ENCODE peak calls at places on chromosomes 11 and 22, in seven cellular contexts. H, A, F, T, M, X and Y are unnamed samples. For H3K4me1, the result is how much of the 10 kb centered on the place peaks cover.

GRCh38 chr22:30609260-30610185 is 2.5 kb downstream of the TCN2 start:
- DNase-seq in A (peak), H (peak), X (peak), T (peak), M (no peak), F (no peak), Y (peak)

GRCh38 chr22:42271906-42272305 is 1.5 kb upstream of the TCF20 start:
- DNase-seq in H (no peak), T (no peak), M (no peak), X (no peak), A (no peak), F (no peak), Y (no peak)

GRCh38 chr22:43151251-43152000 is at the start of gene TSPO:
- DNase-seq in F (peak), T (peak), A (peak), H (peak), X (peak), M (peak), Y (peak)

GRCh38 chr22:39715778-39716495 is 145.4 kb downstream of the CACNA1I start:
- DNase-seq in H (peak), M (no peak), A (no peak), F (peak), T (no peak), X (no peak), Y (no peak)

GRCh38 chr22:35892192-35892591 is 136.4 kb downstream of the RBFOX2 start:
- DNase-seq in T (no peak), X (no peak), H (no peak), A (no peak), M (no peak), F (no peak), Y (no peak)

GRCh38 chr11:17256512-17256911 is 20.0 kb upstream of the NUCB2 start:
- DNase-seq in T (no peak), F (no peak), A (no peak), X (no peak), M (no peak), H (no peak), Y (peak)

GRCh38 chr11:86592047-86592564 is 80.3 kb downstream of the ME3 start:
- DNase-seq in A (no peak), F (no peak), M (no peak), T (no peak), H (no peak), X (no peak), Y (no peak)

GRCh38 chr11:29184939-29185890 is 831.6 kb downstream of the KCNA4 start:
- DNase-seq in F (no peak), H (no peak), M (no peak), A (no peak), X (no peak), T (no peak), Y (peak)

GRCh38 chr11:75475767-75476650 is 43.0 kb upstream of the KLHL35 start:
- DNase-seq in H (peak), X (peak), F (peak), T (peak), A (no peak), M (peak), Y (no peak)

GRCh38 chr22:43308451-43309235 is 34.5 kb downstream of the SCUBE1 start:
- DNase-seq in M (no peak), A (no peak), T (no peak), H (no peak), X (no peak), F (no peak), Y (no peak)

GRCh38 chr11:90809581-90809980 is 586.7 kb upstream of the CHORDC1 start:
- DNase-seq in X (no peak), H (no peak), F (no peak), T (no peak), M (no peak), A (no peak), Y (no peak)

GRCh38 chr11:44725016-44725651 is 1.6 kb upstream of the TSPAN18 start:
- DNase-seq in T (no peak), H (peak), A (no peak), M (no peak), F (no peak), X (no peak), Y (no peak)
- H3K4me1 ChIP-seq in T (under half), H (under half), A (under half), M (under half), F (under half), X (under half), Y (half or more)

DNA sequence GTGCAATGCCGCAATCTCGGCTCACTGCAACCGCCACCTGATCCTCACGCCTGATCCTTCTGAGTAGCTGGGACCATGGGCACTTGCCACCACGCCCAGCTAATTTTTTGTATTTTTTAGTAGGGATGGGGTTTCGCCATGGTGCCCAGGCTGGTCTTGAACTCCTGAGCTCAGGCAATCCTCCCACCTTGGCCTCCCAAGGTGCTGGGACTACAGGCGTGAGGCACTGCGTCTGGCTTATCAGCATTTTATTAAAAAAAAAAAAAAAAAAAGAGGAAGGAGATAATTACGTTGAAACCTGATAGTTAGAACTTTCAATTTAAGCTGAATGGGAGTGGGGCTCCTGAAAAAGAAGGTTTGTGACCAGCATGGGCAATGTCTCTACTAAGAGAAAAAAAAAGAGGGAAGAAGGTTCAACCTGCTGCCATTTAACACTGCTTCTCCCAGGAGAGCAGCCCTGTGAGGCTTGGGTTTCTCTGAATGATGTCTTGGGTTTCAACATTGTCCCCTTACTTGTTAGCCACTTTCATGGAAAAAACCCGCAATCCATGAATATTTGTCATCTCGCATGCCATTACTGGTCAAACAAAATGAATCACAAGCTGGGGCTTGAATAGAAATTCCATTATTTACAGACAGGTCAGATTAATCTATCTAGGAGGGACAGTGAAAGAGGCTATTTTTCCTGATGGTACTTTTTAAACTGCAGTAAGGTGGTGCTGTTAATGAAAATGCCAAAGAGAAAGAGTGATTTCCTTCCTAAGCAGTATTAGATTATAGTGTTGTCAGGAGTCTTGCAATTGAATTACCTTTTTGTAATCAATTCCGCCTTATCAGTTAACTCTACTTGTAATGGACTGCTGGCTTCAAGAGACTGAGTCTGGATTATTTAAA is 72.5 kb downstream of the PACS1 start:
- DNase-seq in F (no peak), T (no peak), X (no peak), H (no peak), M (no peak), A (peak), Y (peak)
- H3K4me1 ChIP-seq in F (under half), T (under half), X (under half), H (under half), M (under half), A (half or more), Y (under half)

DNA sequence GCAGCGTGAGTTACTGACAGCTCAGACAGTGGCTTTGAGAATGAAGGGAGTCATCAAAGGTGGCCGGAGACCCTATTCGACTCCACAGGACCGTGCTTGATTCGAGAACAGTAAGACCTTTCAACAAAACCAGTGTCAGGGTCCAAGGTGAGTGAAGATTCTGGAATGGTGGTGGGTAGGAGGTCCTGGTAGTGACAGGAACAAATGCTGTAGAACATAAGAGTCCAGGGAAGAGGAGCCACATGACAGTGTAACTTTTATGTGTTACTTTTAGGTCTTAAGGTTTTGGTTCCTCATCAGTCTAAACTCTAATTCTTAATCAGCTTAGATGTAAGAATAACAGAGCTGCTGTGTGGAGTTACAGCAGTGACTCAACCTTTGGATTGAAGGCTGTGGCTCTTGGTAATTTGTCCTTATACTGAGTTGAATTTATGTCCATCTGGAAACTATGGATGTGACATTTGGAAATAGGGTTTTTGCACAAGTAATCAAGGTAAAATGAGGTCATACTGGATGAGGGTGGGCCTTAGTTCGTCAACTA is 1.8 kb downstream of the TBC1D22A start:
- DNase-seq in T (no peak), M (no peak), A (no peak), H (no peak), X (no peak), F (no peak), Y (no peak)
- H3K4me1 ChIP-seq in T (under half), M (under half), A (under half), H (under half), X (under half), F (under half), Y (under half)

DNA sequence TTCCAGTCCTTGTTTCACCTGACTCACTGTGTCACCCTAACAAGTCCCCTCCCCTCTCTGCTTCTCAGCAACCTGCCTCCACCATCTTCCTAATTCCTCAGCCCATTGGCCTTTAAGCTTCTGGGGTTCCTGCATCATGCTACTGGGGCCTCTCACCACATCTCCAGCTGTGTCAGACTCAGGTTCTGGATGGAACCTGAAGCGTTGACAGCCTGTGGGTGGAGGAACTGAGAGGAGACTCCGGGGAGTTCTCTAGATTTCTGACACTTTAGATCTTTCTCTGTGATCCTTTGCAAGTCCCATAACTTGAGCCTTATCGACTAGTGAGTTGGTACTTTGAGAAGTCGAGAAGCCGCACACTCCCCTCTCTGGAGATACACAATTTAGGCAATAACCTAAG is 11.6 kb upstream of the SLC5A1 start:
- DNase-seq in M (no peak), T (no peak), X (no peak), A (no peak), H (no peak), F (no peak), Y (no peak)
- H3K4me1 ChIP-seq in M (under half), T (under half), X (under half), A (under half), H (under half), F (under half), Y (under half)

DNA sequence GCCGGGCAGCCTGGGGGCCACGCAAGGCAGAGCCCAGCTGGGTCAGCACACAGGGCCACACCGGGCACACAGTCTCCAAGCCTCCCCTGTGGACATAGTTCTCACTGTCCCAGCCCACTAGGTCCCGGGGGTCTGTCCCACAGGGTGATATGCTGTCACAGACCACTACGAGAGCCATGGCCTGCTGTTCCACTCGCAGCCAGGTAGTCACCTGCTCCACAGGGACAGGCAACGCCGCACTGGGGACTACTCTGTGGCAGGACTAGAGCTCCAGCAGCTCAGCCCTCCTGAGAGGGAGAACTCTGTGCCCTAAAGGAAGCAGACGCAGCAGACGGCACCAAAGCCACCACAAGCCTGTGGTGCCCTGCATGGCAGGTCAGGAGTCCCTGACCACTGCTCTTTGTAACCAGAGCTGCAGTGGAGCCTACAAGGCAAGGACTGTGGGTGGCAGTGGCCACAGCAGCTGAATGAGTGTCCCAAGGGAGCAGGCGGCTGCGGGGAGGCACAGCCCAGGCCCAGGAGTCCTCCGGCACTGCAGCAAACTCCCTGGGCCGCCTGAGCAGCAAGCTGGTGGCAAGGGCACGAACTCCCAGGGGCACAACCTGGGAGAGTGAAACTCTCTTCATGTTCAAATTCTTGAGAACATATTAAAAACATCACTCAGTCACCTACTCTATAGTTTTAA is 171.2 kb upstream of the GRK3 start:
- DNase-seq in X (no peak), A (no peak), H (no peak), F (peak), M (no peak), T (no peak), Y (no peak)
- H3K4me1 ChIP-seq in X (under half), A (under half), H (under half), F (under half), M (under half), T (under half), Y (under half)

GRCh38 chr11:57801185-57801490 is 39.5 kb downstream of the CTNND1 start:
- DNase-seq in H (no peak), A (no peak), T (no peak), M (no peak), F (no peak), X (no peak), Y (no peak)
- H3K4me1 ChIP-seq in H (under half), A (under half), T (under half), M (under half), F (under half), X (under half), Y (under half)